ENCODE peak calls at places on chromosome 11, in four cellular contexts. J, Z, N and K are unnamed samples. For H3K4me1, the result is how much of the 10 kb centered on the place peaks cover.

GRCh38 chr11:64932324-64932723 is 3.4 kb downstream of the GPHA2 start:
- DNase-seq in J (no peak), Z (no peak), N (no peak), K (no peak)

GRCh38 chr11:26841818-26842457 is 120.1 kb upstream of the SLC5A12 start:
- DNase-seq in Z (peak), J (no peak), N (no peak), K (peak)

GRCh38 chr11:133681901-133682300 is 149.6 kb upstream of the OPCML start:
- DNase-seq in N (no peak), Z (no peak), J (no peak), K (no peak)

GRCh38 chr11:132992838-132993680 is 539.2 kb downstream of the OPCML start:
- DNase-seq in J (no peak), N (no peak), Z (peak), K (peak)

GRCh38 chr11:76614471-76615183 is 55.9 kb downstream of the LRRC32 start:
- DNase-seq in J (no peak), N (no peak), Z (peak), K (no peak)

GRCh38 chr11:95674669-95675358 is 114.8 kb downstream of the FAM76B start:
- DNase-seq in J (no peak), Z (no peak), N (no peak), K (no peak)

GRCh38 chr11:62842171-62842717 is 2.9 kb upstream of the WDR74 start:
- DNase-seq in N (peak), Z (peak), J (no peak), K (peak)

GRCh38 chr11:1938343-1939005 is 8.7 kb upstream of the MRPL23 start:
- DNase-seq in Z (no peak), N (no peak), J (no peak), K (no peak)

GRCh38 chr11:2797181-2797711 is 88.3 kb downstream of the CDKN1C start:
- DNase-seq in Z (no peak), J (no peak), N (peak), K (no peak)

GRCh38 chr11:61963282-61964057 is 4.0 kb downstream of the FTH1 start:
- DNase-seq in N (peak), Z (no peak), J (no peak), K (peak)

GRCh38 chr11:44670814-44671213 is 55.9 kb upstream of the TSPAN18 start:
- DNase-seq in J (no peak), Z (no peak), N (no peak), K (no peak)

GRCh38 chr11:112343368-112344039 is 82.8 kb upstream of the PLET1 start:
- DNase-seq in N (no peak), Z (no peak), J (no peak), K (peak)

GRCh38 chr11:28346721-28347120 is 238.5 kb downstream of the METTL15 start:
- DNase-seq in J (no peak), Z (peak), N (no peak), K (no peak)

GRCh38 chr11:12122083-12122482 is 11.7 kb downstream of the MICAL2 start:
- DNase-seq in N (no peak), Z (no peak), J (peak), K (no peak)

GRCh38 chr11:12124306-12124705 is 13.9 kb downstream of the MICAL2 start:
- DNase-seq in Z (no peak), J (no peak), N (no peak), K (no peak)

GRCh38 chr11:12121504-12121903 is 11.1 kb downstream of the MICAL2 start:
- DNase-seq in Z (no peak), J (no peak), N (no peak), K (no peak)

GRCh38 chr11:12123799-12124198 is 13.4 kb downstream of the MICAL2 start:
- DNase-seq in Z (no peak), J (no peak), N (no peak), K (no peak)

DNA sequence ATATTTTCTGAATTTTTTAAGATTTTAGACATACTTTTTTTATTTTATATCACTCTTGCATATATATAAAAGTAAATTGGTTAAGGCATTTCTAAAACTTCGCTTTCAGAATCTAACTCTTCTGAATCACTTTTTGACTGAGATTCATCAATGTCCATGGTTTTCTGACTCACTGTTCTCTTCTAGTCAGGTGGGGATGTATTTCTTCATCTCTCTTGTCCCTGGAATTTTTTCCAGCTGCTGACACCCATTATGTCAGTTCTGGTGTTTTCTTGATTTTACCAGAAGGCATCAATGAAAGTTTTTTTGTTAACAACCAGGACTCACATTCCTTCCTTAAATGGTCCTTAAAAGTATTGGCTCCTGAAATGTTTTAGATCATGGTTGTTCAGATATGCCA is 12.8 kb downstream of the MICAL2 start:
- DNase-seq in N (no peak), J (no peak), Z (peak), K (peak)
- H3K4me1 ChIP-seq in N (under half), J (half or more), Z (half or more), K (under half)

DNA sequence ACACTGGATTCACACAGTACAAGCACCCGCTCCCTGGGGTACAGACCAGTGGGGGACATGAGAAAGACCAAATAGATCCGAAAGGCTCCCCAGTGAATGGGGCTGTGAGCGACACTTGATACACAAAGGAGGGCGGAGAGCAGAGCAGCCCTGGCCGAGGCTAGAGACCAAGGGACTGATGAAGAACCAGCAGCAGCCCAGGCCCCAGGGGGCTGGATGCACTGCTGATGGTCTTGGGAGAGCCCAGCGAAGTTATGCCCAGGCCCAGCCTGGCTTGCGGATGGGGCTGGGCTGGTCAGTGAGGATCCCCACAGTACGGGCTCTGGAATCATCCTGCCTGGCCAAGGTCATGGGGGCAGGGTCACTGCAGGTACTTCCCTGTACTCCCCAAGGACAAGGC is 23.2 kb downstream of the ARHGAP1 start:
- DNase-seq in J (no peak), N (no peak), Z (no peak), K (no peak)
- H3K4me1 ChIP-seq in J (under half), N (under half), Z (under half), K (under half)

GRCh38 chr11:30041171-30041570 is 24.3 kb upstream of the KCNA4 start:
- DNase-seq in J (no peak), N (no peak), Z (no peak), K (no peak)
- H3K4me1 ChIP-seq in J (under half), N (under half), Z (under half), K (under half)

GRCh38 chr11:119447664-119448242 is 24.8 kb upstream of the THY1 start:
- DNase-seq in J (no peak), N (no peak), Z (no peak), K (no peak)
- H3K4me1 ChIP-seq in J (under half), N (under half), Z (under half), K (under half)

GRCh38 chr11:88406871-88407270 is 69.3 kb upstream of the CTSC start:
- DNase-seq in Z (no peak), J (no peak), N (no peak), K (no peak)

GRCh38 chr11:88404363-88404762 is 66.8 kb upstream of the CTSC start:
- DNase-seq in Z (no peak), N (no peak), J (no peak), K (no peak)

GRCh38 chr11:88404932-88405710 is 67.6 kb upstream of the CTSC start:
- DNase-seq in Z (no peak), N (no peak), J (no peak), K (no peak)

GRCh38 chr11:88402784-88403183 is 65.2 kb upstream of the CTSC start:
- DNase-seq in Z (peak), J (no peak), N (no peak), K (peak)

GRCh38 chr11:88405853-88406252 is 68.3 kb upstream of the CTSC start:
- DNase-seq in J (no peak), N (no peak), Z (no peak), K (no peak)
- H3K4me1 ChIP-seq in J (under half), N (under half), Z (under half), K (under half)

DNA sequence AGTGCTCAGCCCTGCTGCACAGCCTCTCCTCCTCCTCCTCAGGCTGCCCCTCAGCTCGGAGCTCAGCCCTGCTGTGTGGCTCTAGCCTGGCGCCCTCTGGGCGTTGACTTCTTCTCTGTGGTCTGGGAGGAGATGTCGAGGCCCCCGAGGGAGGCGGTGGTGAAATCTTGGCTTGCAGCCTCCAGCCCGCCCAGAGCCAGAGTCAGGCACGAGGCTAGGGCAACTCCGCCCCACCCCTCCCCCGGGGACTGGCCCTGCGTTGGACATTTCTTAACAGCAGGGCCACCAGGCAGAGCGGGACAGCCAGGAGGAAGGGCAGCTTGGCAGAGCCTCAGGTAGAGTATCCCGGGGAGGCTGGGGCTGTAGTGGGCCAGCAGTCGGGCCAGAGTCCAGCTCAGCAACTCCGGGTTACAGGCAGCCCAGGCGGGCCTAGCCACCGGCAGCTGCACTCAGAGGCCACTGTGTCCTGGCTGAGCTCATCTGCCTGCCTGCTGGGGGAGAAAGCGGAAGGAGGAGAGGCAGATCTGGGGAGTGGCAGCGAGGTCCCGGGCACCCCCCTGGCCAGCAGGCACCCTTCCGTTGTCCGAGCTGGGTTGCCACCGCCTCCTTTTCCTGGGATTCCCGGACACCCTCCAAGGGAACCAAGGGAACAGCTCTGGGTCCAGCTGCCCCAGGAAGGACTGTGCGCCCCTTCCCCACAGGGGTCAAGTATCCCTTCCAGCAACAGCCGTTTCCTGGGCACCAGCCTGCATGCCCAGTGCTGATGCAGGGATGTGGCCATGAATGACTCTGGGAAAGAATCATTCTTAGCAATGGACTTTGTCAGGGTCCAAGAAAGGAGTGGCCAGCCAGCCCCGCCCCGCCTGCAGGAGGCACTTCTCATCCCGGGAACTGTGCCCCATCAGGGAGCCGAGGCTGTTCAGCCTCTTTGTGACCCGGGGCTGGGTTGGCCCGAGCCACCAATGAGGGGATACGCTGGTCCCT is at the start of gene ALDH3B1:
- DNase-seq in J (peak), N (peak), Z (peak), K (peak)
- H3K4me1 ChIP-seq in J (half or more), N (half or more), Z (under half), K (half or more)

GRCh38 chr11:12100886-12101285 is 9.5 kb upstream of the MICAL2 start:
- DNase-seq in N (no peak), Z (no peak), J (no peak), K (no peak)

GRCh38 chr11:12100429-12100828 is 10.0 kb upstream of the MICAL2 start:
- DNase-seq in N (no peak), J (no peak), Z (no peak), K (no peak)

GRCh38 chr11:12101318-12101717 is 9.1 kb upstream of the MICAL2 start:
- DNase-seq in N (no peak), Z (no peak), J (no peak), K (no peak)

GRCh38 chr11:12103411-12104225 is 6.8 kb upstream of the MICAL2 start:
- DNase-seq in Z (no peak), N (no peak), J (no peak), K (no peak)

DNA sequence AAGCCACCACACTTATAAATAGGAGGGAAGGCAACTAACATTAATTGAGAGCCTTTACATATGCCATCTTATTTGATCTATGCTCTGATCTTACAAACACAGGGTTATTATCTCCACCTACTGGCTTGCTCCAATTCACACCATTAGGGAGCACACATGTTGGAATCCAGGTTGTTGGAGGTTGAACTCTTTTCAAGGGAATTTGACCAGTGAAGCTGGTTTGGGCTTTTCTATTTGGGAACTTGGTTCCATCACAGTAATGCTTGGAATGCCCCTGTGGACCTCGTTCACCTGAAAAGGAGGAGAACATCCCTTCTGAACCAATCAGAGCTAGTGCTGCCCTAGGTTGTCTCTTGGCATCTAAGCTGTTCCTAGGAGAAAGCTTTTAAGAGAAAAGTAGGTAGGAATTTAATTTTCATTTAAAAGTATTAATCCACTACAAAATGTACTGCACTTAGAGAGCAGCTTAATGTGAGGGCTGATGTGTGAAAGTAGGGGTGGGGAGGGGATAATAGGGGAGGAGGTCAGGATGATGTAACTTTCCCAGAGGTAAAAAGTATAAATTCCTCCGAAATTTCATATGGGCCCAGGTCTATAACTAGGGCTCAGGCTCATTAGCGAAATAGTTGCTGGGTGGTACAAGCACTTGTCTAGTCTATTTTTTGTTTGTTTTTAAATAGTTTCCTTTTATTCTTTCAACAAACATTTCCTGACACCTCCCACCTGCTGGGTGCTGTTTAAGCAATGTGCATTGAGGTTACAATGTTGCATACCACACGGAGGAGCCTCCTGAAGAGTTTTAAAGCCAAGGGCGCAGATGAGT is 7.6 kb upstream of the MICAL2 start:
- DNase-seq in Z (no peak), N (no peak), J (no peak), K (no peak)
- H3K4me1 ChIP-seq in Z (under half), N (under half), J (under half), K (under half)

GRCh38 chr11:46524201-46524600 is 69.6 kb downstream of the AMBRA1 start:
- DNase-seq in J (no peak), N (no peak), Z (no peak), K (no peak)

GRCh38 chr11:46520971-46521745 is 72.7 kb downstream of the AMBRA1 start:
- DNase-seq in N (no peak), J (no peak), Z (peak), K (peak)

GRCh38 chr11:46521947-46522681 is 71.7 kb downstream of the AMBRA1 start:
- DNase-seq in N (no peak), J (no peak), Z (peak), K (no peak)

GRCh38 chr11:46522682-46523281 is 71.0 kb downstream of the AMBRA1 start:
- DNase-seq in Z (no peak), N (no peak), J (no peak), K (no peak)

DNA sequence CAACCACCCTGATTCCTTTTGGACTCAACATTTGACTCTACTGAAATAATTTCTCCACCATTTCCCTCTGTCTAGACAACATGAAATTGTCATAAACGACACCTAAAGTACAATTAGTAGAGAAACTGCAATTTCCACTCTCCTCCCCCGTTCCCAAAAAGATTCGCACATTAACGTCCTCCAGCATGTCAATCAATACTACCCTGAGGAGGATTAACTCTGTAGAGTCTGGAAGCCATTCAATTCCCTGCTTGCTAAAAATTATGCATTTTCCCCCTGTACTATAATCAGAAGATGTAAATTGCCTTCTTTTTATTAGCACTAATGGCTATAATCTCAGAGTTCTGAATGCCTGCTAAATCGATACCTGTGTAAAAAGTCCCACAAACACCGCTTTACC is 70.5 kb downstream of the AMBRA1 start:
- DNase-seq in N (no peak), J (no peak), Z (no peak), K (no peak)
- H3K4me1 ChIP-seq in N (under half), J (under half), Z (under half), K (under half)

GRCh38 chr11:66638177-66639065 is at the start of gene RBM4:
- DNase-seq in N (peak), J (peak), Z (peak), K (peak)

GRCh38 chr11:66641834-66642233 is 3.3 kb downstream of the RBM4 start:
- DNase-seq in J (no peak), N (no peak), Z (peak), K (peak)

GRCh38 chr11:66636411-66636810 is 2.1 kb upstream of the RBM4 start:
- DNase-seq in N (no peak), Z (no peak), J (no peak), K (no peak)

GRCh38 chr11:66637557-66638176 is 836 bp upstream of the RBM4 start:
- DNase-seq in Z (no peak), J (no peak), N (no peak), K (no peak)

GRCh38 chr11:66639066-66639813 is 737 bp downstream of the RBM4 start:
- DNase-seq in N (peak), Z (peak), J (no peak), K (peak)
- H3K4me1 ChIP-seq in N (half or more), Z (under half), J (under half), K (half or more)

GRCh38 chr11:124872741-124873140 is 7.5 kb downstream of the ROBO3 start:
- DNase-seq in Z (no peak), J (no peak), N (no peak), K (no peak)
- H3K4me1 ChIP-seq in Z (under half), J (under half), N (under half), K (under half)